ENCODE peak calls at places on chromosomes 1 and 21, in five cellular contexts. D is left ventricle myocardium inferior; Q is psoas muscle; G is posterior cingulate gyrus; I is effector memory CD8-positive, alpha-beta T cell. J is an unnamed sample.

GRCh38 chr1:247332901-247333361 is 1.3 kb upstream of the ZNF496 start:
- DNase-seq in Q (peak; percentile 61), D (no peak), G (peak; percentile 25), I (no peak), J (peak; percentile 23)

GRCh38 chr1:221487781-221488520 is 253.9 kb downstream of the DUSP10 start:
- DNase-seq in G (no peak), Q (no peak), D (no peak), I (no peak), J (no peak)

GRCh38 chr1:59412705-59413326 is 115.9 kb downstream of the FGGY start:
- DNase-seq in Q (no peak), G (no peak), D (no peak), I (no peak), J (no peak)

GRCh38 chr1:66518654-66519053 is 15.3 kb upstream of the SGIP1 start:
- DNase-seq in Q (no peak), D (no peak), I (no peak), G (no peak), J (no peak)

GRCh38 chr1:216596298-216596947 is 126.8 kb downstream of the ESRRG start:
- DNase-seq in D (no peak), Q (no peak), I (no peak), G (no peak), J (no peak)

GRCh38 chr1:51924455-51924854 is 45.9 kb upstream of the NRDC start:
- DNase-seq in Q (no peak), I (no peak), G (no peak), D (no peak), J (no peak)

GRCh38 chr21:45864436-45864835 is 117.1 kb upstream of the COL6A1 start:
- DNase-seq in Q (no peak), G (no peak), D (no peak), I (no peak), J (no peak)

GRCh38 chr21:33157303-33157702 is 72.4 kb upstream of the IFNAR2 start:
- DNase-seq in Q (no peak), G (no peak), I (no peak), D (no peak), J (no peak)

GRCh38 chr1:119952496-119952895 is 56.2 kb upstream of the ADAM30 start:
- DNase-seq in G (no peak), Q (no peak), D (no peak), I (no peak), J (no peak)

J was measured in gastrocnemius medialis.